ENCODE peak calls at places on chromosomes 4 and X, in five cellular contexts. One of them, this sample, is unnamed.

GRCh38 chr4:8307126-8307525 is 37.6 kb downstream of the HTRA3 start:
- DNase-seq in SW480: no peak
- DNase-seq in stimulated activated CD8-positive, alpha-beta memory T cell treated with anti-CD3 and anti-CD28 coated beads, Interleukin-4, amount 100 ng/mL, for 24 hours: no peak
- DNase-seq in iPS-NIHi11: no peak
- DNase-seq in prostate gland: no peak
- DNase-seq in this sample: no peak

GRCh38 chr4:71732066-71732465 is 51.8 kb downstream of the GC start:
- DNase-seq in iPS-NIHi11: no peak
- DNase-seq in prostate gland: no peak
- DNase-seq in SW480: no peak
- DNase-seq in stimulated activated CD8-positive, alpha-beta memory T cell treated with anti-CD3 and anti-CD28 coated beads, Interleukin-4, amount 100 ng/mL, for 24 hours: no peak
- DNase-seq in this sample: no peak

GRCh38 chr4:154158756-154159155 is 332.8 kb downstream of the DCHS2 start:
- DNase-seq in iPS-NIHi11: no peak
- DNase-seq in stimulated activated CD8-positive, alpha-beta memory T cell treated with anti-CD3 and anti-CD28 coated beads, Interleukin-4, amount 100 ng/mL, for 24 hours: no peak
- DNase-seq in SW480: no peak
- DNase-seq in prostate gland: no peak
- DNase-seq in this sample: no peak

GRCh38 chr4:102537280-102537679 is 36.1 kb downstream of the NFKB1 start:
- DNase-seq in stimulated activated CD8-positive, alpha-beta memory T cell treated with anti-CD3 and anti-CD28 coated beads, Interleukin-4, amount 100 ng/mL, for 24 hours: no peak
- DNase-seq in iPS-NIHi11: no peak
- DNase-seq in SW480: no peak
- DNase-seq in prostate gland: no peak
- DNase-seq in this sample: no peak

GRCh38 chr4:69787879-69788278 is 27.5 kb upstream of the SULT1B1 start:
- DNase-seq in stimulated activated CD8-positive, alpha-beta memory T cell treated with anti-CD3 and anti-CD28 coated beads, Interleukin-4, amount 100 ng/mL, for 24 hours: no peak
- DNase-seq in iPS-NIHi11: no peak
- DNase-seq in SW480: no peak
- DNase-seq in prostate gland: no peak
- DNase-seq in this sample: no peak

GRCh38 chr4:169236901-169237626 is 33.7 kb downstream of the SH3RF1 start:
- DNase-seq in iPS-NIHi11: no peak
- DNase-seq in stimulated activated CD8-positive, alpha-beta memory T cell treated with anti-CD3 and anti-CD28 coated beads, Interleukin-4, amount 100 ng/mL, for 24 hours: no peak
- DNase-seq in SW480: no peak
- DNase-seq in prostate gland: peak; percentile 80
- DNase-seq in this sample: no peak

GRCh38 chr4:139227729-139228404 is 50.8 kb upstream of the ELF2 start:
- DNase-seq in SW480: no peak
- DNase-seq in iPS-NIHi11: peak; percentile 14
- DNase-seq in prostate gland: no peak
- DNase-seq in stimulated activated CD8-positive, alpha-beta memory T cell treated with anti-CD3 and anti-CD28 coated beads, Interleukin-4, amount 100 ng/mL, for 24 hours: no peak
- DNase-seq in this sample: no peak

GRCh38 chr4:98289375-98289774 is 28.2 kb downstream of the RAP1GDS1 start:
- DNase-seq in SW480: no peak
- DNase-seq in stimulated activated CD8-positive, alpha-beta memory T cell treated with anti-CD3 and anti-CD28 coated beads, Interleukin-4, amount 100 ng/mL, for 24 hours: no peak
- DNase-seq in prostate gland: no peak
- DNase-seq in iPS-NIHi11: no peak
- DNase-seq in this sample: no peak

GRCh38 chr4:106615407-106615945 is 246.9 kb upstream of the GIMD1 start:
- DNase-seq in iPS-NIHi11: no peak
- DNase-seq in stimulated activated CD8-positive, alpha-beta memory T cell treated with anti-CD3 and anti-CD28 coated beads, Interleukin-4, amount 100 ng/mL, for 24 hours: no peak
- DNase-seq in SW480: no peak
- DNase-seq in prostate gland: no peak
- DNase-seq in this sample: no peak

GRCh38 chr4:20251796-20252655 is at the start of gene SLIT2:
- DNase-seq in iPS-NIHi11: peak; percentile 97
- DNase-seq in SW480: peak; percentile 40
- DNase-seq in stimulated activated CD8-positive, alpha-beta memory T cell treated with anti-CD3 and anti-CD28 coated beads, Interleukin-4, amount 100 ng/mL, for 24 hours: peak; percentile 17
- DNase-seq in prostate gland: peak; percentile 78
- DNase-seq in this sample: peak; percentile 19

GRCh38 chr4:153427363-153428071 is 38.6 kb upstream of the TMEM131L start:
- DNase-seq in prostate gland: no peak
- DNase-seq in SW480: no peak
- DNase-seq in iPS-NIHi11: no peak
- DNase-seq in stimulated activated CD8-positive, alpha-beta memory T cell treated with anti-CD3 and anti-CD28 coated beads, Interleukin-4, amount 100 ng/mL, for 24 hours: no peak
- DNase-seq in this sample: no peak

GRCh38 chrX:8851487-8851886 is 50.3 kb upstream of the FAM9A start:
- DNase-seq in stimulated activated CD8-positive, alpha-beta memory T cell treated with anti-CD3 and anti-CD28 coated beads, Interleukin-4, amount 100 ng/mL, for 24 hours: no peak
- DNase-seq in prostate gland: no peak
- DNase-seq in SW480: no peak
- DNase-seq in iPS-NIHi11: no peak
- DNase-seq in this sample: no peak

GRCh38 chr4:138522366-138522765 is 280.2 kb upstream of the SLC7A11 start:
- DNase-seq in stimulated activated CD8-positive, alpha-beta memory T cell treated with anti-CD3 and anti-CD28 coated beads, Interleukin-4, amount 100 ng/mL, for 24 hours: no peak
- DNase-seq in iPS-NIHi11: peak; percentile 60
- DNase-seq in SW480: peak; percentile 13
- DNase-seq in prostate gland: no peak
- DNase-seq in this sample: no peak

GRCh38 chr4:170087163-170087700 is 2.5 kb downstream of the AADAT start:
- DNase-seq in stimulated activated CD8-positive, alpha-beta memory T cell treated with anti-CD3 and anti-CD28 coated beads, Interleukin-4, amount 100 ng/mL, for 24 hours: no peak
- DNase-seq in prostate gland: no peak
- DNase-seq in iPS-NIHi11: no peak
- DNase-seq in SW480: no peak
- DNase-seq in this sample: no peak

GRCh38 chrX:1423215-1423614 is 29.5 kb downstream of the ASMTL start:
- DNase-seq in stimulated activated CD8-positive, alpha-beta memory T cell treated with anti-CD3 and anti-CD28 coated beads, Interleukin-4, amount 100 ng/mL, for 24 hours: no peak
- DNase-seq in SW480: no peak
- DNase-seq in prostate gland: no peak
- DNase-seq in iPS-NIHi11: no peak
- DNase-seq in this sample: no peak

GRCh38 chr4:56506110-56506705 is 617 bp downstream of the ARL9 start:
- DNase-seq in stimulated activated CD8-positive, alpha-beta memory T cell treated with anti-CD3 and anti-CD28 coated beads, Interleukin-4, amount 100 ng/mL, for 24 hours: no peak
- DNase-seq in SW480: no peak
- DNase-seq in iPS-NIHi11: peak; percentile 17
- DNase-seq in prostate gland: no peak
- DNase-seq in this sample: no peak

GRCh38 chr4:81084624-81085023 is 54.1 kb downstream of the BMP3 start:
- DNase-seq in SW480: no peak
- DNase-seq in iPS-NIHi11: no peak
- DNase-seq in stimulated activated CD8-positive, alpha-beta memory T cell treated with anti-CD3 and anti-CD28 coated beads, Interleukin-4, amount 100 ng/mL, for 24 hours: no peak
- DNase-seq in prostate gland: no peak
- DNase-seq in this sample: no peak

GRCh38 chr4:5165419-5166369 is 114.4 kb downstream of the STK32B start:
- DNase-seq in prostate gland: no peak
- DNase-seq in SW480: peak; percentile 17
- DNase-seq in stimulated activated CD8-positive, alpha-beta memory T cell treated with anti-CD3 and anti-CD28 coated beads, Interleukin-4, amount 100 ng/mL, for 24 hours: no peak
- DNase-seq in iPS-NIHi11: peak; percentile 45
- DNase-seq in this sample: no peak

This sample was measured in NCI-H460.